ENCODE peak calls at places on chromosomes 13 and 19, in four cellular contexts. V is NCI-H1092 treated with DMSO at 0.1 percent for 48 hours; H is CD4-positive, CD25-positive, alpha-beta regulatory T cell; E is activated T-cell treated with anti-CD3 and anti-CD28 coated beads, Interleukin-2, amount 50 U/mL, for 72 hours. P is an unnamed sample.

GRCh38 chr13:30257433-30258099 is 49.8 kb downstream of the KATNAL1 start:
- DNase-seq in V (no peak), E (no peak), H (no peak), P (no peak)

GRCh38 chr19:40139533-40140287 is 49.0 kb upstream of the ZNF780A start:
- DNase-seq in H (peak; percentile 50), V (peak; percentile 23), E (no peak), P (peak; percentile 83)

GRCh38 chr19:6480843-6481415 is 658 bp downstream of the DENND1C start:
- DNase-seq in H (peak; percentile 46), V (no peak), E (peak; percentile 35), P (no peak)

GRCh38 chr19:40133491-40133890 is 42.7 kb upstream of the ZNF780A start:
- DNase-seq in V (no peak), H (no peak), E (no peak), P (no peak)

GRCh38 chr13:87669379-87669978 is 1.7 kb upstream of the SLITRK5 start:
- DNase-seq in E (no peak), V (peak; percentile 80), H (peak; percentile 30), P (peak; percentile 63)

GRCh38 chr13:34430294-34430693 is 511.8 kb upstream of the NBEA start:
- DNase-seq in V (no peak), E (no peak), H (no peak), P (no peak)

GRCh38 chr13:27026396-27026795 is 145.2 kb downstream of the USP12 start:
- DNase-seq in V (no peak), E (no peak), H (no peak), P (no peak)

GRCh38 chr19:10044390-10044789 is 31.1 kb downstream of the RDH8 start:
- DNase-seq in H (peak; percentile 18), V (no peak), E (no peak), P (peak; percentile 19)

GRCh38 chr13:55244991-55245644 is 1895.6 kb upstream of the PRR20A start:
- DNase-seq in E (no peak), V (peak; percentile 2), H (no peak), P (peak; percentile 43)

GRCh38 chr19:752652-753517 is 2.0 kb downstream of the MISP start:
- DNase-seq in E (no peak), V (no peak), H (no peak), P (peak; percentile 89)

GRCh38 chr19:15426485-15427349 is 7.9 kb upstream of the AKAP8L start:
- DNase-seq in H (no peak), E (no peak), V (no peak), P (no peak)

GRCh38 chr19:56091066-56091490 is 30.0 kb downstream of the ZNF787 start:
- DNase-seq in H (no peak), E (no peak), V (no peak), P (no peak)

GRCh38 chr13:26695891-26696311 is 64.7 kb downstream of the GPR12 start:
- DNase-seq in E (no peak), V (no peak), H (no peak), P (no peak)

GRCh38 chr13:106156468-106156867 is 379.0 kb downstream of the EFNB2 start:
- DNase-seq in E (no peak), H (no peak), V (no peak), P (no peak)

GRCh38 chr13:98173431-98173921 is 3.6 kb downstream of the RNF113B start:
- DNase-seq in H (no peak), E (no peak), V (no peak), P (no peak)

GRCh38 chr13:94824601-94825000 is 112.3 kb upstream of the SOX21 start:
- DNase-seq in H (no peak), V (no peak), E (no peak), P (no peak)

GRCh38 chr13:25890671-25891212 is 161.1 kb downstream of the SHISA2 start:
- DNase-seq in V (no peak), H (no peak), E (no peak), P (no peak)

GRCh38 chr13:32314968-32315254 is 252 bp downstream of the ZAR1L start:
- DNase-seq in E (peak; percentile 75), V (no peak), H (peak; percentile 73), P (peak; percentile 82)

GRCh38 chr19:30855475-30855874 is 483.3 kb downstream of the ZNF536 start:
- DNase-seq in H (no peak), V (no peak), E (no peak), P (no peak)

GRCh38 chr13:110323172-110323851 is 16.2 kb downstream of the COL4A2 start:
- DNase-seq in V (no peak), H (no peak), E (no peak), P (no peak)